ENCODE peak calls at places on chromosomes 11 and 22, in nine cellular contexts. H is fibroblast of lung, M is Caco-2, C is upper lobe of left lung, J is cardiac fibroblast, W is aorta, F is GM06990, N is PC-3, Y is lung. I is an unnamed sample.

GRCh38 chr11:65008873-65009272 is 5.1 kb upstream of the ARL2 start:
- DNase-seq in H (no peak), M (no peak), C (no peak), J (no peak), W (no peak), F (no peak), N (no peak), Y (no peak), I (no peak)

GRCh38 chr22:41579997-41580355 is 9.7 kb downstream of the PMM1 start:
- DNase-seq in H (no peak), M (no peak), C (no peak), J (no peak), W (no peak), F (no peak), N (no peak), Y (no peak), I (no peak)

GRCh38 chr11:96466607-96467006 is 76.8 kb downstream of the JRKL start:
- DNase-seq in H (no peak), M (no peak), C (no peak), J (no peak), W (no peak), F (no peak), N (no peak), Y (no peak), I (no peak)

GRCh38 chr11:7165911-7166310 is 77.1 kb downstream of the RBMXL2 start:
- DNase-seq in H (no peak), M (no peak), C (no peak), J (no peak), W (no peak), F (no peak), N (no peak), Y (no peak), I (no peak)

GRCh38 chr11:128116447-128117240 is 470.7 kb downstream of the ETS1 start:
- DNase-seq in H (no peak), M (no peak), C (no peak), J (peak; percentile 65), W (no peak), F (no peak), N (peak; percentile 11), Y (no peak), I (no peak)

GRCh38 chr22:40819741-40820140 is 595 bp upstream of the SLC25A17 start:
- DNase-seq in H (peak; percentile 61), M (no peak), C (no peak), J (peak; percentile 52), W (no peak), F (no peak), N (peak; percentile 23), Y (no peak), I (peak; percentile 28)

GRCh38 chr11:69380451-69380901 is 86.5 kb downstream of the MYEOV start:
- DNase-seq in H (no peak), M (no peak), C (no peak), J (no peak), W (no peak), F (no peak), N (no peak), Y (no peak), I (no peak)

GRCh38 chr11:19696904-19697303 is 15.7 kb upstream of the NAV2 start:
- DNase-seq in H (no peak), M (no peak), C (no peak), J (no peak), W (no peak), F (no peak), N (no peak), Y (no peak), I (no peak)

GRCh38 chr11:76661306-76661751 is 9.2 kb downstream of the LRRC32 start:
- DNase-seq in H (no peak), M (no peak), C (no peak), J (no peak), W (no peak), F (no peak), N (no peak), Y (no peak), I (peak; percentile 48)

DNA sequence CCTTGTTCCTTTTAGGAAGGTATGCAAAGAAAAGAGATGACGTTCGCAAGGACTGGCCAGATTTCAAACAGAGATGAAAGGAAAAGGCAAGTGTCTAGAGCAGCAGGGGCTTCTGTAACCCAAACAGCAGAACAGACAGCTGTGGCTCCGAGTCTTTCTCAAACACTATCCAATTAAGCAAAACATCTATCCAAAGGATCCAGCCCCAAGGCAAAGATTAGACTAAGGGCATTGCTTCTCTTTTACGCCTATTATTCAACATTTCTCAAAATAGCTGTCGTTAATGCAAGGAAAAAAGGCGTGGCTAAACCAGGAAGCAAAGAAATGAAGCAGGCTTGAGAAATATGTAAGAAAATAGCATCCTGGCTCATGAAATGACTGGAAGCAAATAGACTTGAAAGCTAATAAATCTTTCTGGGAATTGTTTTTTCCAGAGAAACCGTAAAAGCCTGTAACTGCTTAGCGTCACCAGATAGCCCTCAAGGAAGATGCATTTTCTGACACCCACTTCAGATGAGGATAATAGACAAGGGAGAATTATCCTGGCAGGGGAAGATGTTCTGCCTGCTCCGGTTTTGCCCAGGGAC is 20.0 kb downstream of the C11orf96 start:
- DNase-seq in H (no peak), M (no peak), C (no peak), J (peak; percentile 24), W (no peak), F (no peak), N (no peak), Y (no peak), I (no peak)
- H3K4me3 ChIP-seq in H (no peak overlapping the region), M (no peak overlapping the region), C (no peak overlapping the region), J (no peak overlapping the region), W (no peak overlapping the region), F (no peak overlapping the region), N (no peak overlapping the region), Y (no peak overlapping the region), I (no peak overlapping the region)

GRCh38 chr11:73376803-73377629 is 817 bp downstream of the RELT start:
- DNase-seq in H (peak; percentile 70), M (no peak), C (peak; percentile 92), J (peak; percentile 84), W (peak; percentile 73), F (peak; percentile 79), N (peak; percentile 69), Y (peak; percentile 58), I (peak; percentile 80)

GRCh38 chr11:73376168-73376802 is at the start of gene RELT:
- DNase-seq in H (peak; percentile 88), M (peak; percentile 92), C (peak; percentile 99), J (peak; percentile 88), W (peak; percentile 93), F (peak; percentile 97), N (peak; percentile 98), Y (peak; percentile 87), I (peak; percentile 100)

GRCh38 chr11:73374130-73374529 is 2.1 kb upstream of the RELT start:
- DNase-seq in H (no peak), M (no peak), C (no peak), J (no peak), W (no peak), F (no peak), N (no peak), Y (no peak), I (no peak)

GRCh38 chr11:73372371-73372993 is 3.7 kb upstream of the RELT start:
- DNase-seq in H (no peak), M (no peak), C (no peak), J (peak; percentile 38), W (no peak), F (no peak), N (peak; percentile 44), Y (no peak), I (peak; percentile 88)

GRCh38 chr11:73375830-73376167 is 400 bp upstream of the RELT start:
- DNase-seq in H (no peak), M (no peak), C (no peak), J (no peak), W (no peak), F (no peak), N (no peak), Y (no peak), I (no peak)
- H3K4me3 ChIP-seq in H (no peak overlapping the region), M (peak overlapping the region; percentile 4), C (peak overlapping the region; percentile 79), J (no peak overlapping the region), W (no peak overlapping the region), F (no peak overlapping the region), N (no peak overlapping the region), Y (no peak overlapping the region), I (no peak overlapping the region)

GRCh38 chr11:61372659-61373058 is 10.5 kb downstream of the TMEM138 start:
- DNase-seq in H (no peak), M (no peak), C (no peak), J (no peak), W (no peak), F (no peak), N (no peak), Y (no peak), I (no peak)

GRCh38 chr11:61375709-61376108 is 13.5 kb downstream of the TMEM138 start:
- DNase-seq in H (no peak), M (no peak), C (no peak), J (no peak), W (no peak), F (no peak), N (no peak), Y (no peak), I (no peak)

GRCh38 chr11:61369372-61370348 is 7.5 kb downstream of the TMEM138 start:
- DNase-seq in H (peak; percentile 93), M (no peak), C (no peak), J (peak; percentile 78), W (peak; percentile 73), F (no peak), N (no peak), Y (peak; percentile 45), I (no peak)

GRCh38 chr11:61367406-61367805 is 5.2 kb downstream of the TMEM138 start:
- DNase-seq in H (no peak), M (no peak), C (no peak), J (no peak), W (no peak), F (no peak), N (no peak), Y (no peak), I (no peak)

DNA sequence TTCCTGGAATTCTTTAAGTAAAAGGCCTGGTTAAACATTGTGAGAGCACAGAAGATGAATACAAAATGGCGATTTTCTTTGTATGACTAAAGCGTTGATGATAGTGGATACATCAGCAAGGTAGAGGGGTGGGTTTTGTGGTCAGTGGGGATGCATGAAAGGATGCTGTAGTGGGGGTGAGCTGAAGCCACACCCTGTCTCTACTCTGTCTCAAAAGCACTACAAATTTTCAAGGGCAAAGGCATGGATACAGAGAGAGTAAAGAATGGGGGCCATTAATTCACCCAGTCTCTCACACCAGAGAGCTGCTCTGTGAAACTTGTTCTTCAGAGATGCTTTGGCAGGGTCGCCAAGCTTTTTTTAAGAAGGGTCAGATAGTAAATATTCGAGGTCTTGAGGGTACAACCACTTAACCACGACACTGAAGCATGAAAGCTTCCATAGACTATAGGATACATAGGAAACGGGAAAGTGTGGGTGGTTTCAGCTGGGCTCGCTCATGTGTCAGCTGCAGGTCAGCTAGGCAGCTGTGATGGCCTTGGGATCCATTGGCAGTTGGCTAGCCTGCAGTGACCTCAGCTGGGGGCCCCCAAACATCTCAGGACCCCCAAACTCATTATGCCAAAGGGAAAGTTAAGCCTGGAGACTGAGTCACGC is 8.3 kb downstream of the TMEM138 start:
- DNase-seq in H (no peak), M (no peak), C (no peak), J (no peak), W (no peak), F (no peak), N (no peak), Y (no peak), I (no peak)
- H3K4me3 ChIP-seq in H (no peak overlapping the region), M (no peak overlapping the region), C (no peak overlapping the region), J (no peak overlapping the region), W (no peak overlapping the region), F (no peak overlapping the region), N (no peak overlapping the region), Y (no peak overlapping the region), I (no peak overlapping the region)

DNA sequence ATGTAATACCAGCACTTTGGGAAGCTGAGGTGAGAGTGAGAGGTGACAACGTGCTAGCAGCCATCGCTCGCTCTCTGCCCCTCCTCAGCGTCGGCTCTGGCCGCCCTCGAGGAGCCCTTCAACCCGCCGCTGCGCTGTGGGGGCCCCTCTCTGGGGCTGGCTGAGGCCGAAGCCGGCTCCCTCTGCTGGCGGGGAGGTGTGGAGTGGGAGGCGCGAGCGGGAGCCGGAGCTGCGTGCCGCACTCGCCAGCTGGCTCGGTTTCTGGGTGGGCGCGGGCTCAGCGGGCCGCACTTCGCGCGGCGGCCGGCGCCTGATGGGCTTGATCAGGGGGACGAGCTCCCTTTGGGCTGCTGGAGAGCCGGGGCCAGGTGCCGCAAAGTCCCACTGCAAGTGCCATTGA is 98.9 kb upstream of the UBASH3B start:
- DNase-seq in H (peak; percentile 19), M (no peak), C (peak; percentile 81), J (no peak), W (peak; percentile 47), F (peak; percentile 13), N (no peak), Y (no peak), I (peak; percentile 73)
- H3K4me3 ChIP-seq in H (no peak overlapping the region), M (no peak overlapping the region), C (peak overlapping the region; percentile 18), J (peak overlapping the region; percentile 21), W (no peak overlapping the region), F (no peak overlapping the region), N (no peak overlapping the region), Y (no peak overlapping the region), I (peak overlapping the region; percentile 34)